ENCODE peak calls at places on chromosomes 7 and 10, in six cellular contexts. B is CD8-positive, alpha-beta T cell; V is epithelial cell of proximal tubule; H is cardiac fibroblast; P is lower leg skin; R is lung. D is an unnamed sample.

GRCh38 chr10:13673165-13673564 is 86.4 kb downstream of the PRPF18 start:
- DNase-seq in R (no peak), P (no peak), H (no peak), V (no peak), B (no peak), D (no peak)

GRCh38 chr7:50314778-50315177 is 10.3 kb downstream of the IKZF1 start:
- DNase-seq in P (no peak), V (no peak), H (no peak), B (no peak), R (no peak), D (no peak)

GRCh38 chr10:14660872-14661271 is 113.8 kb downstream of the FAM107B start:
- DNase-seq in P (no peak), R (no peak), B (no peak), H (no peak), V (no peak), D (no peak)

GRCh38 chr7:2196381-2197378 is 36.1 kb downstream of the MAD1L1 start:
- DNase-seq in H (no peak), B (no peak), P (no peak), R (no peak), V (no peak), D (no peak)

GRCh38 chr7:30154111-30154587 is 19.4 kb downstream of the MTURN start:
- DNase-seq in H (no peak), P (no peak), B (no peak), R (no peak), V (no peak), D (no peak)

GRCh38 chr7:149320313-149321124 is 58.5 kb downstream of the ZNF783 start:
- DNase-seq in P (no peak), R (no peak), H (no peak), B (no peak), V (no peak), D (no peak)

GRCh38 chr10:110533149-110533548 is 34.3 kb upstream of the SMC3 start:
- DNase-seq in V (no peak), H (no peak), B (no peak), P (no peak), R (no peak), D (peak)

GRCh38 chr7:140972344-140972743 is 42.4 kb downstream of the MRPS33 start:
- DNase-seq in P (no peak), H (no peak), B (no peak), V (no peak), R (no peak), D (no peak)

GRCh38 chr7:132361146-132361545 is 215.1 kb downstream of the PLXNA4 start:
- DNase-seq in H (no peak), P (no peak), B (no peak), R (no peak), V (no peak), D (no peak)

GRCh38 chr7:81604075-81604807 is 165.6 kb downstream of the HGF start:
- DNase-seq in H (peak), V (peak), R (no peak), B (no peak), P (no peak), D (peak)

GRCh38 chr10:91006001-91006751 is 85.3 kb upstream of the ANKRD1 start:
- DNase-seq in H (peak), V (peak), B (peak), P (peak), R (peak), D (peak)

GRCh38 chr7:108222236-108222892 is 92.2 kb upstream of the LAMB4 start:
- DNase-seq in H (peak), R (no peak), V (no peak), P (no peak), B (no peak), D (peak)

GRCh38 chr7:19009936-19010280 is 107.5 kb downstream of the TWIST1 start:
- DNase-seq in V (no peak), P (no peak), B (no peak), R (no peak), H (no peak), D (no peak)

GRCh38 chr7:98459529-98459928 is 58.6 kb upstream of the BAIAP2L1 start:
- DNase-seq in V (no peak), R (no peak), H (no peak), P (no peak), B (no peak), D (no peak)

GRCh38 chr7:17147409-17147808 is 151.0 kb upstream of the AHR start:
- DNase-seq in R (no peak), P (no peak), B (no peak), H (no peak), V (no peak), D (no peak)

GRCh38 chr7:98870071-98870651 is 347 bp upstream of the TMEM130 start:
- DNase-seq in V (no peak), H (peak), B (no peak), R (peak), P (no peak), D (peak)

GRCh38 chr10:45418859-45419672 is 45.0 kb downstream of the ALOX5 start:
- DNase-seq in V (no peak), P (peak), H (peak), B (no peak), R (peak), D (peak)

GRCh38 chr10:3906511-3907111 is 121.6 kb upstream of the KLF6 start:
- DNase-seq in H (peak), R (no peak), P (no peak), B (no peak), V (no peak), D (no peak)

GRCh38 chr10:18136056-18136916 is 3.9 kb upstream of the CACNB2 start:
- DNase-seq in P (no peak), R (no peak), B (no peak), V (no peak), H (no peak), D (no peak)

GRCh38 chr7:158541330-158542010 is 46.2 kb downstream of the PTPRN2 start:
- DNase-seq in P (no peak), H (no peak), V (no peak), R (no peak), B (no peak), D (no peak)

GRCh38 chr10:19120381-19120908 is 71.8 kb downstream of the MALRD1 start:
- DNase-seq in B (no peak), P (no peak), R (no peak), V (no peak), H (no peak), D (no peak)

GRCh38 chr7:914521-915194 is 38.3 kb downstream of the GET4 start:
- DNase-seq in B (no peak), V (no peak), P (no peak), H (no peak), R (no peak), D (no peak)

GRCh38 chr7:75625868-75626267 is 112.9 kb downstream of the HIP1 start:
- DNase-seq in V (no peak), R (no peak), H (no peak), P (no peak), B (no peak), D (no peak)

GRCh38 chr10:8060010-8060703 is 5.7 kb downstream of the GATA3 start:
- DNase-seq in B (no peak), V (no peak), R (no peak), H (no peak), P (no peak), D (no peak)

GRCh38 chr7:74178632-74179031 is 4.5 kb downstream of the EIF4H start:
- DNase-seq in P (no peak), V (no peak), H (peak), R (no peak), B (no peak), D (peak)

GRCh38 chr10:10677479-10677878 is 340.2 kb upstream of the CELF2 start:
- DNase-seq in H (peak), P (peak), V (no peak), B (no peak), R (peak), D (peak)

GRCh38 chr7:27921081-27921836 is 181.3 kb downstream of the TAX1BP1 start:
- DNase-seq in R (no peak), V (peak), H (peak), P (peak), B (no peak), D (peak)

GRCh38 chr7:121530251-121531174 is 134.4 kb upstream of the FAM3C start:
- DNase-seq in P (peak), V (peak), B (peak), H (peak), R (no peak), D (peak)

GRCh38 chr10:128721851-128722250 is 595.6 kb upstream of the MKI67 start:
- DNase-seq in B (no peak), V (no peak), H (no peak), R (no peak), P (no peak), D (no peak)

GRCh38 chr10:119737827-119738226 is 12.0 kb downstream of the INPP5F start:
- DNase-seq in P (peak), R (no peak), B (no peak), H (peak), V (no peak), D (peak)

GRCh38 chr7:50982626-50983025 is 199.9 kb upstream of the GRB10 start:
- DNase-seq in P (no peak), H (peak), V (no peak), R (no peak), B (no peak), D (no peak)

GRCh38 chr10:21889477-21890275 is 113.9 kb downstream of the DNAJC1 start:
- DNase-seq in H (no peak), V (no peak), B (no peak), R (no peak), P (no peak), D (no peak)

GRCh38 chr10:128481152-128481551 is 354.9 kb upstream of the MKI67 start:
- DNase-seq in R (no peak), V (no peak), B (no peak), P (no peak), H (no peak), D (no peak)

GRCh38 chr7:503575-504111 is 16.0 kb downstream of the PDGFA start:
- DNase-seq in H (no peak), R (peak), V (peak), P (no peak), B (no peak), D (no peak)

DNA sequence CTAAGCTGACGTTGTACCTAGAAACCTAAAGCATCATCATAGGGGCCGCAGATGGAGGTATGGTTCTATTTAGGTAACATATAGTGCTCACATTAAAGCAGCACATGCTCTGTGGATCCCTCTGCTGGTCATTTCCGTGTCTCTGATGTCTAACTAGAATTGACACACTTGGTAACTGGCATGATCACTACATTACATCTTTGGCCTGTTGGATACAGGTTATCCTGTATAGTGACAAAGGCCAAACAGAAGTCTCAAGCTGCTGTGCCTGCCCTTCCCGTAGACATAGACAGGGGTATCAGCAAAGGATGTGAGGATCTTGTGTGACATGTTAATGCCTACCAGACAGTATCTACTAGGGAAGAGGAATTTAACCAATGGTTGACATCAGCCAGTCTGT is 51.2 kb downstream of the KIF5B start:
- DNase-seq in R (peak), V (no peak), H (peak), B (no peak), P (no peak), D (peak)
- TF ChIP-seq CTCF in R (no peak), V (peak), H (peak), B (peak), P (no peak), D (peak)

GRCh38 chr7:26008428-26008827 is 143.6 kb upstream of the NFE2L3 start:
- DNase-seq in R (no peak), B (no peak), P (no peak), H (no peak), V (no peak), D (no peak)
- H3K4me3 ChIP-seq in R (no peak), B (no peak), P (no peak), H (no peak), V (no peak), D (no peak)

GRCh38 chr7:114663502-114663901 is 248.9 kb downstream of the FOXP2 start:
- DNase-seq in V (peak), P (no peak), B (no peak), H (no peak), R (no peak), D (peak)
- TF ChIP-seq CTCF in V (peak), P (no peak), B (no peak), H (peak), R (no peak), D (peak)

GRCh38 chr10:101043356-101043707 is 12.3 kb downstream of the SFXN3 start:
- DNase-seq in R (no peak), B (no peak), P (no peak), V (no peak), H (no peak), D (no peak)

GRCh38 chr10:101047268-101047667 is 14.5 kb upstream of the KAZALD1 start:
- DNase-seq in P (no peak), R (no peak), B (no peak), H (no peak), V (no peak), D (no peak)

GRCh38 chr10:101047961-101048892 is 13.6 kb upstream of the KAZALD1 start:
- DNase-seq in V (no peak), R (no peak), B (no peak), H (no peak), P (no peak), D (no peak)

GRCh38 chr10:101044117-101044516 is 13.1 kb downstream of the SFXN3 start:
- DNase-seq in P (no peak), R (no peak), V (no peak), B (no peak), H (no peak), D (no peak)

GRCh38 chr10:101046332-101047238 is 15.2 kb upstream of the KAZALD1 start:
- DNase-seq in P (no peak), V (no peak), B (no peak), H (no peak), R (no peak), D (no peak)
- H3K4me3 ChIP-seq in P (no peak), V (no peak), B (no peak), H (no peak), R (no peak), D (no peak)

DNA sequence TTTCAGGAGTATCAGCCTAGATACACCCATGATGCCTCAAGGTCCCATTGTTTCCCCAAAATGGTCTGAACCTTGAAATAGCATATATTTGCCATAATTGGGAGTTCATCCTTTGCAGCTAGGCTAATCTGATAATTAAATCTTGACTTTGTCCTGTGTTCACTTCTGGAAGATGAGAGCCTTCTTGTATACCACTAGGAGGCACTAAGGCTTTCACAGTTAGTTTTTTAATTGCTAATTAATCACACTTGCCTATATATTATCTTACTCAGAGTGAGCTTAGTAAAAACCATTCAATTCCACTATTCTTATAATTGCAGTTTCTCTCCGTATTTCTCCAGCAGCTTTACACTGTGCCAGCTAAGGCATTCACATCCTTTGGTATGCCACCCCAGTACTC is 48.7 kb upstream of the MAGI2 start:
- DNase-seq in B (no peak), H (no peak), V (no peak), P (no peak), R (no peak), D (no peak)
- TF ChIP-seq CTCF in B (no peak), H (peak), V (peak), P (no peak), R (no peak), D (peak)

GRCh38 chr10:84539244-84539643 is 210.9 kb downstream of the CCSER2 start:
- DNase-seq in P (no peak), V (no peak), H (peak), R (peak), B (no peak), D (peak)

GRCh38 chr10:84542552-84542951 is 214.2 kb downstream of the CCSER2 start:
- DNase-seq in H (no peak), B (no peak), V (no peak), R (no peak), P (no peak), D (no peak)

GRCh38 chr10:84541289-84541637 is 212.9 kb downstream of the CCSER2 start:
- DNase-seq in H (no peak), V (no peak), R (peak), B (no peak), P (no peak), D (no peak)

GRCh38 chr10:84540022-84540616 is 211.7 kb downstream of the CCSER2 start:
- DNase-seq in V (peak), R (no peak), P (no peak), H (peak), B (no peak), D (peak)

GRCh38 chr10:84540617-84541288 is 212.4 kb downstream of the CCSER2 start:
- DNase-seq in R (peak), V (no peak), B (peak), H (peak), P (peak), D (peak)
- H3K4me3 ChIP-seq in R (no peak), V (peak), B (peak), H (peak), P (no peak), D (peak)

DNA sequence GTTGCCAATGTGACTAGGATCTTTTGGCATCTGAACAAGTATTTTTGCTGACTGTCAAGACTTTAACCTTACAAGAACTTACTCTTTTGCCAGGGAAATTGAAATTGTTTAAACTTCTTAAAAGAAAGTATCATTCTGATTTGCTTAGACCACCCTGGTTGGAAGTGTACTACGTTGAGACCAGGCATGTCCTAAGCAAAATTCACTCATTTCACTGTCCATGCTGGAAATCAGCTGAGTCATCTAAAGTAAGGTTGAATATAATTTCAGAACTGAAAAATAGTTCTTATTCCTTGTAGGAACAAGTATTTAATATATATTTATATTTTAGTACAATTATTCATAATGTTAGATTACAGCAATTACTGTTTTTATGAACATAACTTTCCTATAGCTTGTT is 78.4 kb upstream of the LYZL1 start:
- DNase-seq in V (no peak), P (no peak), H (peak), R (no peak), B (no peak), D (no peak)
- TF ChIP-seq CTCF in V (no peak), P (no peak), H (no peak), R (no peak), B (no peak), D (no peak)

DNA sequence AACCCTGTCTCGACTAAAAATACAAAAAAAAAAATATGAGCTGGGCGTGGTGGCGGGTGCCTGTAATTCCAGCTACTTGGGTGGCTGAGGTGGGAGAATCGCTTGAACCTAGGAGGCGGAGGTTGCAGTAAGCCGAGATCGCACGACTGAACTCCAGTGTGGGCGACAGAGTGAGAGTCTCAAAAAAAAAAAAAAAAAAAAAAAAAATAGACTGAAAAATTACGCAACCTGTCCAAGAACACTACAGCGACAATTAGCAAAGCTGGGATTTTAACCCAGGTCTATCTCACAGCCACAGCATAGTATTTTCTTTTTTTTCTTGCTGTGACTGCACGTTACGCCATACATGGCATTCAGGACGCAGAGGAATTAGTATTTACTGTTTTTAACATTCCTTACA is 1.1 kb upstream of the RABGEF1 start:
- DNase-seq in P (no peak), H (no peak), R (no peak), V (no peak), B (no peak), D (peak)
- H3K4me3 ChIP-seq in P (no peak), H (peak), R (no peak), V (peak), B (peak), D (peak)